ENCODE peak calls at places on chromosomes 3 and 15, in four cellular contexts. R is D721Med, F is keratinocyte, G is H9. B is an unnamed sample.

GRCh38 chr3:16286161-16286560 is 21.1 kb downstream of the OXNAD1 start:
- DNase-seq in R (no peak), F (no peak), G (no peak), B (no peak)

GRCh38 chr3:149393355-149394165 is 16.1 kb upstream of the TM4SF1 start:
- DNase-seq in R (no peak), F (no peak), G (peak), B (peak)

GRCh38 chr15:100764778-100765457 is 114.7 kb upstream of the ALDH1A3 start:
- DNase-seq in R (no peak), F (no peak), G (no peak), B (no peak)

GRCh38 chr3:117752984-117753717 is 1043.6 kb downstream of the TUSC7 start:
- DNase-seq in R (no peak), F (no peak), G (no peak), B (no peak)

GRCh38 chr3:65995030-65995429 is 43.7 kb downstream of the MAGI1 start:
- DNase-seq in R (no peak), F (no peak), G (no peak), B (no peak)

GRCh38 chr3:101898062-101898461 is 48.7 kb downstream of the NFKBIZ start:
- DNase-seq in R (no peak), F (no peak), G (no peak), B (no peak)

GRCh38 chr15:77057650-77058049 is 13.3 kb downstream of the TSPAN3 start:
- DNase-seq in R (no peak), F (no peak), G (no peak), B (no peak)

GRCh38 chr3:69724722-69725435 is 14.4 kb upstream of the MITF start:
- DNase-seq in R (no peak), F (no peak), G (no peak), B (no peak)

GRCh38 chr3:86990734-86991481 is at the start of gene VGLL3:
- DNase-seq in R (no peak), F (no peak), G (peak), B (peak)

GRCh38 chr3:4825572-4826236 is 153.5 kb upstream of the BHLHE40 start:
- DNase-seq in R (no peak), F (no peak), G (no peak), B (peak)

GRCh38 chr3:39013921-39014509 is 37.7 kb downstream of the SCN11A start:
- DNase-seq in R (no peak), F (no peak), G (no peak), B (no peak)

DNA sequence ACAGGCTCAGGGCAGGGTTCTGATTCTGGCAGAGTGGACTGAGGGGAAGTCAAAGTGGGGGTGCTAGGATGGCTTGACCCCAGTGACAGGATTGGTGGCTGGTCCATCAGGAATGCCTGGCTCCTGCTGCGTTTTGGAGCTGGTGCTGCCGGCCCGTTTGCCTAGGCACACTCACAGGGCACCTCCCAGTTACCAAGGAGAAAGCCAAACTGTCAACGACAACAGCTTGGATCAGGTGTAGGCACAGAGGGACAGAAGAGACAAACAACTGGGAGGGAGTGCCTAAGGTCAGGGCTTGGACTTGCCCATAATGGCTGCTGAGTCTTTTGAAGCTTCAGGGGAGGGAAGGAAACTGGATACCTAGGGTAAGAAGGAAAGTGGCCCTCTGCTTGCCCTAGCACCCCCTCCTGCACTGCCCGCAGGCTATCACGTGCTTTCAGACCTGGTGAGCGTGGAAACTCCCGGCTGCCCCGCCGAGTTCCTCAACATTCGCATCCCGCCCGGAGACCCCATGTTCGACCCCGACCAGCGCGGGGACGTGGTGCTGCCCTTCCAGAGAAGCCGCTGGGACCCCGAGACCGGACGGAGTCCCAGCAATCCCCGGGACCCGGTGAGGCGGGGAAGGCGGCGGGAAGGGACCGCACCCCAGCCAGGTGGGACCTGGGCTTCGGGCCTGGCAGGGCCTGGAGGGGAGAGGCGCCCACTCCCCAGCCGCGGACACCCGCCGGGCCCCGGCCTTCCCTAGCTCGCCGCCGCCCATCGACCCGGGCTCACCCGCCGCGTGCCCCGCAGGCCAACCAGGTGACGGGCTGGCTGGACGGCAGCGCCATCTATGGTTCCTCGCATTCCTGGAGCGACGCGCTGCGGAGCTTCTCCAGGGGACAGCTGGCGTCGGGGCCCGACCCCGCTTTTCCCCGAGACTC is 5.1 kb downstream of the DUOX1 start:
- DNase-seq in R (no peak), F (no peak), G (peak), B (no peak)
- TF ChIP-seq CTCF in R (no peak), F (no peak), G (peak), B (peak)

GRCh38 chr3:46214751-46215352 is 6.7 kb upstream of the CCR1 start:
- DNase-seq in R (no peak), F (no peak), G (peak), B (no peak)
- TF ChIP-seq CTCF in R (peak), F (peak), G (peak), B (no peak)

DNA sequence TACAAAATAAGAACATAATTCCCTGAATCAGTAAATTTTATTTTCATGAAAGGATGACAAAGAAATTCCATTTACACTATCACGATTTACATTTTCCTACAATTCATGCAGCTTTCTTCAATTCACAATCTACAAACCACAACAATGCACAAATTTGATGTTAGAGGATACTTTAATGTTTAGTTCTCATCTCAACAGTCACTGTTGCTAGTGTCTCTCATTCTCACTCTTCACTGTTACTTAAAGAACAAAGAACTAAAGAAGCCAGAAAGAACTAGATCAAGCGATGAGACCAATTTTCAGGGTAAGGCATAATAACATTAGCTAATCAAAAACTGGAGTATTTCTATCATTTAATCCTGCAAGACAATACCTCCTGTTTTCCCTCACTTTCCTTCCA is 73.5 kb downstream of the TBL1XR1 start:
- DNase-seq in R (no peak), F (no peak), G (no peak), B (no peak)
- TF ChIP-seq CTCF in R (no peak), F (no peak), G (no peak), B (no peak)

GRCh38 chr3:67113802-67114407 is 115.8 kb downstream of the KBTBD8 start:
- DNase-seq in R (peak), F (peak), G (peak), B (peak)

GRCh38 chr3:67123914-67124313 is 125.8 kb downstream of the KBTBD8 start:
- DNase-seq in R (no peak), F (no peak), G (no peak), B (no peak)

GRCh38 chr3:67118122-67118521 is 120.0 kb downstream of the KBTBD8 start:
- DNase-seq in R (no peak), F (no peak), G (no peak), B (no peak)
- TF ChIP-seq CTCF in R (no peak), F (no peak), G (no peak), B (no peak)

GRCh38 chr15:74817370-74817737 is 4.7 kb downstream of the LMAN1L start:
- DNase-seq in R (no peak), F (peak), G (peak), B (peak)
- TF ChIP-seq CTCF in R (peak), F (peak), G (peak), B (peak)

DNA sequence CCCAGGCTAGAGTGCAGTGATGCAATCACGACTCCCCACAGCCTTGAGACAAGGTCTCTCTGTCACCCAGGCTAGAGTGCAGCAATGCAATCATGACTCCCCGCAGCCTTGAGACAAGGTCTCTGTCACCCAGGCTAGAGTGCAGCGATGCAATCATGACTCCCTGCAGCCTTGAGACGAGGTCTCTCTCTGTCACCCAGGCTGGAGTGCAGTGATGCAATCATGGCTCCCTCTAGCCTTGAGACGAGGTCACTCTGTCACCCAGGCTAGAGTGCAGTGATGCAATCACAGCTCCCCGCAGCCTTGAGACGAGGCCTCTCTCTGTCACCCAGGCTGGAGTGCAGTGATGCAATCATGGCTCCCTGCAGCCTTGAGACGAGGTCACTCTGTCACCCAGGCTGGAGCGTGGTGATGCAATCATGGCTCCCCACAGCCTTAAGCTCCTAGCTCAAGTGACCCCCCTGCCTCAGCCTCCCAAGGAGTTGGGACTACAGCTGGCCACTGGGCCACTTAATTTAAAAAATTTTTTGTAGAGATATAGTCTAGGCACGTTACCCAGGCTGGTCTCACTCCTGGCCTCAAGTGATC is 26.1 kb downstream of the TFRC start:
- DNase-seq in R (no peak), F (no peak), G (no peak), B (no peak)
- TF ChIP-seq CTCF in R (no peak), F (no peak), G (no peak), B (no peak)

DNA sequence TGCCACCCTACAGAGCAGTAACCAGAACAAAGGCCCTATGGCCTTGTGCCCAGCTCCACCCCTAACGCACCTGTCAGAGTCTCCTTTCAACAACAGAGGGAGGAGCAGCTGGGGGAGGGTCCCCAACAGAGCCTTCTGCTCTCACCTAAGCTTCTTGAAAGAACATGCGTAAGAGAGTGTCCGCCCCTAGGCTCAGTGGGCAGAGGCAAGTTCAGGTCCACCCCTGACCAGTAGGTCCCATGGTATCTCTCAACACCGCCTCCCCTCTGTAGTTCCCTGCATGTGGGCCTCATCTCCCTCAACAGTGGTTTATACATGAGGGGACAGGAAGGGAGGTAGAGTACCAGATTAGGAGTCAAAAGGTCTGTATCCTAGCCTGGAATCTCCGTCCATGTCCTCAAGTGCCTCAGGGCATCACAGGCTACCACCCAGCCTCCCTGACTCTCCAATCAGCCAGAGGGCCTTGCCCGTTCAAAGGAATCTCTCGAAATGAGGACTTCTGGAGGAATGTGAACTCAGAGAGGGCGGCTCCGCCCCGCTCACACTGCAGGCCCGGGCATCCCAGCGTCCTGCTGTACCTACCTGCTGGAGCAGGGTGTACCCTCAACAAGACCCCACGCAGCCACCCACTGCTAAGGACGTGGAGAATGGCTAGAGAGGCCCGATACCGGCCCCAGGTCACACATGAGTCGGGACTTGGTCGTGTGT is 680 bp downstream of the POC1A start:
- DNase-seq in R (no peak), F (no peak), G (peak), B (no peak)
- TF ChIP-seq CTCF in R (no peak), F (no peak), G (no peak), B (no peak)

GRCh38 chr3:28328188-28329151 is 20.1 kb upstream of the ZCWPW2 start:
- DNase-seq in R (no peak), F (no peak), G (no peak), B (no peak)
- TF ChIP-seq CTCF in R (peak), F (peak), G (peak), B (peak)

GRCh38 chr3:2765002-2765579 is 345.1 kb downstream of the IL5RA start:
- DNase-seq in R (no peak), F (no peak), G (peak), B (no peak)
- TF ChIP-seq CTCF in R (peak), F (no peak), G (peak), B (no peak)

GRCh38 chr15:82709421-82710207 is at the start of gene AP3B2:
- DNase-seq in R (peak), F (peak), G (peak), B (peak)
- TF ChIP-seq CTCF in R (no peak), F (no peak), G (no peak), B (no peak)